ENCODE peak calls at places on chromosome 12, in seven cellular contexts. F is AG08396; T is fibroblast of mammary gland; S is LHCN-M2; L is aorta; E is CD4-positive, alpha-beta memory T cell; Q is non-pigmented ciliary epithelial cell. V is an unnamed sample.

GRCh38 chr12:28021704-28022103 is 49.2 kb upstream of the PTHLH start:
- DNase-seq in F (no peak), T (no peak), S (peak; percentile 66), L (no peak), E (no peak), Q (no peak), V (no peak)

GRCh38 chr12:131445184-131445974 is 265.5 kb upstream of the SFSWAP start:
- DNase-seq in F (no peak), T (no peak), S (no peak), L (no peak), E (no peak), Q (no peak), V (no peak)

GRCh38 chr12:28681980-28682379 is 467.1 kb upstream of the FAR2 start:
- DNase-seq in F (no peak), T (no peak), S (no peak), L (no peak), E (no peak), Q (no peak), V (no peak)

GRCh38 chr12:53378705-53379388 is 1.1 kb upstream of the SP1 start:
- DNase-seq in F (no peak), T (no peak), S (no peak), L (no peak), E (no peak), Q (no peak), V (no peak)

GRCh38 chr12:108323581-108323980 is 15.5 kb downstream of the CMKLR1 start:
- DNase-seq in F (no peak), T (no peak), S (no peak), L (no peak), E (no peak), Q (no peak), V (no peak)

GRCh38 chr12:120316798-120317257 is 10.8 kb downstream of the PLA2G1B start:
- DNase-seq in F (no peak), T (no peak), S (no peak), L (no peak), E (no peak), Q (peak; percentile 4), V (no peak)

GRCh38 chr12:11209098-11209497 is 22.4 kb upstream of the TAS2R42 start:
- DNase-seq in F (no peak), T (no peak), S (no peak), L (no peak), E (no peak), Q (no peak), V (no peak)

GRCh38 chr12:106897082-106897481 is 58.6 kb upstream of the TMEM263 start:
- DNase-seq in F (no peak), T (peak; percentile 50), S (peak; percentile 40), L (no peak), E (no peak), Q (no peak), V (no peak)

GRCh38 chr12:104223599-104224168 is 8.1 kb downstream of the TXNRD1 start:
- DNase-seq in F (no peak), T (no peak), S (no peak), L (no peak), E (no peak), Q (no peak), V (no peak)

GRCh38 chr12:22729898-22730443 is 105.0 kb downstream of the ETNK1 start:
- DNase-seq in F (peak; percentile 23), T (peak; percentile 93), S (peak; percentile 90), L (no peak), E (no peak), Q (peak; percentile 15), V (no peak)

GRCh38 chr12:121799175-121799841 is 4.5 kb upstream of the SETD1B start:
- DNase-seq in F (peak; percentile 84), T (peak; percentile 84), S (peak; percentile 86), L (no peak), E (peak; percentile 76), Q (no peak), V (peak; percentile 91)

GRCh38 chr12:46803517-46803916 is 22.3 kb downstream of the SLC38A4 start:
- DNase-seq in F (no peak), T (no peak), S (no peak), L (no peak), E (no peak), Q (no peak), V (no peak)

GRCh38 chr12:103841690-103842584 is 903 bp upstream of the NT5DC3 start:
- DNase-seq in F (peak; percentile 45), T (peak; percentile 69), S (peak; percentile 93), L (peak; percentile 82), E (peak; percentile 64), Q (no peak), V (no peak)

GRCh38 chr12:15963271-15963670 is 52.1 kb downstream of the DERA start:
- DNase-seq in F (no peak), T (peak; percentile 77), S (peak; percentile 49), L (no peak), E (no peak), Q (no peak), V (no peak)

GRCh38 chr12:115051378-115051777 is 367.4 kb upstream of the TBX3 start:
- DNase-seq in F (no peak), T (no peak), S (no peak), L (no peak), E (no peak), Q (no peak), V (no peak)

GRCh38 chr12:56634242-56634836 is 4.2 kb upstream of the BAZ2A start:
- DNase-seq in F (no peak), T (no peak), S (no peak), L (no peak), E (peak; percentile 49), Q (no peak), V (no peak)

GRCh38 chr12:34163443-34163842 is 141.1 kb downstream of the ALG10 start:
- DNase-seq in F (no peak), T (no peak), S (no peak), L (no peak), E (no peak), Q (no peak), V (no peak)

GRCh38 chr12:2284321-2284813 is 231.6 kb downstream of the CACNA1C start:
- DNase-seq in F (peak; percentile 33), T (peak; percentile 89), S (no peak), L (no peak), E (no peak), Q (no peak), V (no peak)

GRCh38 chr12:103272949-103273348 is 222.8 kb downstream of the C12orf42 start:
- DNase-seq in F (no peak), T (no peak), S (no peak), L (no peak), E (no peak), Q (no peak), V (no peak)

GRCh38 chr12:96687719-96688118 is 198.3 kb downstream of the CFAP54 start:
- DNase-seq in F (no peak), T (no peak), S (no peak), L (no peak), E (no peak), Q (no peak), V (no peak)

GRCh38 chr12:91590991-91591987 is 408.7 kb upstream of the DCN start:
- DNase-seq in F (no peak), T (no peak), S (no peak), L (no peak), E (no peak), Q (no peak), V (no peak)

GRCh38 chr12:108516511-108517275 is 1.6 kb downstream of the FICD start:
- DNase-seq in F (no peak), T (peak; percentile 21), S (peak; percentile 16), L (no peak), E (no peak), Q (no peak), V (no peak)

GRCh38 chr12:62647586-62647985 is 181.0 kb downstream of the MON2 start:
- DNase-seq in F (no peak), T (peak; percentile 37), S (no peak), L (no peak), E (no peak), Q (no peak), V (no peak)

GRCh38 chr12:10214131-10214876 is 1.6 kb downstream of the GABARAPL1 start:
- DNase-seq in F (peak; percentile 34), T (peak; percentile 54), S (peak; percentile 43), L (no peak), E (peak; percentile 49), Q (peak; percentile 73), V (no peak)

GRCh38 chr12:87690236-87690810 is 338.9 kb downstream of the C12orf50 start:
- DNase-seq in F (no peak), T (peak; percentile 10), S (peak; percentile 42), L (no peak), E (no peak), Q (no peak), V (no peak)

GRCh38 chr12:97452839-97453238 is 9.8 kb upstream of the RMST start:
- DNase-seq in F (no peak), T (no peak), S (no peak), L (no peak), E (no peak), Q (no peak), V (no peak)

GRCh38 chr12:38817942-38818341 is 87.4 kb downstream of the CPNE8 start:
- DNase-seq in F (no peak), T (no peak), S (no peak), L (no peak), E (no peak), Q (no peak), V (no peak)

GRCh38 chr12:82651489-82651888 is 35.2 kb upstream of the TMTC2 start:
- DNase-seq in F (no peak), T (no peak), S (no peak), L (no peak), E (no peak), Q (no peak), V (no peak)

GRCh38 chr12:58491296-58491695 is 429.0 kb downstream of the LRIG3 start:
- DNase-seq in F (no peak), T (peak; percentile 81), S (peak; percentile 34), L (no peak), E (no peak), Q (peak; percentile 72), V (no peak)

GRCh38 chr12:87853448-87854003 is 175.7 kb downstream of the C12orf50 start:
- DNase-seq in F (no peak), T (no peak), S (no peak), L (no peak), E (no peak), Q (no peak), V (no peak)

GRCh38 chr12:68899251-68899771 is 33.7 kb downstream of the CPM start:
- DNase-seq in F (peak; percentile 30), T (peak; percentile 97), S (peak; percentile 87), L (no peak), E (no peak), Q (peak; percentile 54), V (no peak)

GRCh38 chr12:43882578-43883178 is 46.8 kb downstream of the TMEM117 start:
- DNase-seq in F (peak; percentile 45), T (peak; percentile 72), S (peak; percentile 56), L (no peak), E (no peak), Q (peak; percentile 32), V (no peak)

GRCh38 chr12:93526786-93527428 is 45.6 kb upstream of the SOCS2 start:
- DNase-seq in F (peak; percentile 64), T (peak; percentile 87), S (peak; percentile 93), L (no peak), E (no peak), Q (peak; percentile 90), V (no peak)

GRCh38 chr12:108730337-108731104 is 797 bp downstream of the CORO1C start:
- DNase-seq in F (peak; percentile 57), T (peak; percentile 85), S (peak; percentile 88), L (peak; percentile 90), E (peak; percentile 47), Q (no peak), V (peak; percentile 83)

V was measured in cardiac septum.